ENCODE peak calls at places on chromosomes 12 and 14, in five cellular contexts. D is glutamatergic neuron, N is mammary epithelial cell, Z is osteocyte, P is RWPE1. H is an unnamed sample.

GRCh38 chr12:51788876-51789275 is 59.6 kb downstream of the FIGNL2 start:
- DNase-seq in D (no peak), N (peak), Z (no peak), P (peak), H (no peak)

GRCh38 chr12:13362260-13362841 is 165.8 kb downstream of the EMP1 start:
- DNase-seq in D (peak), N (peak), Z (no peak), P (peak), H (no peak)

GRCh38 chr12:78820946-78821345 is 43.6 kb upstream of the SYT1 start:
- DNase-seq in D (no peak), N (no peak), Z (no peak), P (no peak), H (no peak)

GRCh38 chr12:66119870-66120241 is 10.7 kb downstream of the LLPH start:
- DNase-seq in D (no peak), N (no peak), Z (no peak), P (no peak), H (no peak)

GRCh38 chr12:109820921-109821381 is 12.2 kb downstream of the TRPV4 start:
- DNase-seq in D (no peak), N (peak), Z (no peak), P (peak), H (no peak)

GRCh38 chr14:33986804-33987203 is 35.9 kb upstream of the EGLN3 start:
- DNase-seq in D (no peak), N (peak), Z (no peak), P (peak), H (no peak)

GRCh38 chr12:123916729-123917128 is 55.9 kb downstream of the CCDC92 start:
- DNase-seq in D (no peak), N (peak), Z (no peak), P (peak), H (no peak)

GRCh38 chr12:94263011-94263786 is 114.8 kb downstream of the PLXNC1 start:
- DNase-seq in D (no peak), N (no peak), Z (no peak), P (no peak), H (no peak)

GRCh38 chr12:11830298-11830937 is 180.9 kb downstream of the ETV6 start:
- DNase-seq in D (no peak), N (peak), Z (no peak), P (no peak), H (no peak)

GRCh38 chr14:102392506-102392905 is 29.8 kb downstream of the TECPR2 start:
- DNase-seq in D (no peak), N (no peak), Z (no peak), P (no peak), H (no peak)

GRCh38 chr12:64610092-64610659 is at the start of gene RASSF3:
- DNase-seq in D (peak), N (peak), Z (peak), P (peak), H (peak)

GRCh38 chr12:43742106-43742505 is 16.5 kb downstream of the PUS7L start:
- DNase-seq in D (no peak), N (peak), Z (no peak), P (no peak), H (no peak)

DNA sequence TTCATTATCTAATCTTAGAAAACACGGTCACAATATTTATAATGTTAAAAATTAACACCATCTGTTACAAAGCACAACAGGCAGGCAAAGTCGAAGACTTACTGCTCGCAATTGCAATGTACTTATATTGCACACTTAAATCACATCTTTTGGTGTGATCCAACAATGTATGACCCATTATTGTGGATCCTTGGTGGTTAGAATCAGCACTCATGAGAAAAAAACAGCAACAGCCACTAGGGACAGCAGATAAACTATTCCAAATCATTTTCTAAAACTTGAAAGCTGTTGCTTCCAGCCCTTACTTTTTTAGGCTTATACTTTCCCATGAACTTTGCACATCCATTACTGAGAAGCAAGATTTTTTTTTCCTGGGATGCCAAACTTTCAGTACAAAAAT is 20.4 kb downstream of the COX16 start:
- DNase-seq in D (no peak), N (no peak), Z (no peak), P (no peak), H (no peak)
- TF ChIP-seq CTCF in D (peak), N (no peak), Z (no peak), P (no peak), H (no peak)

DNA sequence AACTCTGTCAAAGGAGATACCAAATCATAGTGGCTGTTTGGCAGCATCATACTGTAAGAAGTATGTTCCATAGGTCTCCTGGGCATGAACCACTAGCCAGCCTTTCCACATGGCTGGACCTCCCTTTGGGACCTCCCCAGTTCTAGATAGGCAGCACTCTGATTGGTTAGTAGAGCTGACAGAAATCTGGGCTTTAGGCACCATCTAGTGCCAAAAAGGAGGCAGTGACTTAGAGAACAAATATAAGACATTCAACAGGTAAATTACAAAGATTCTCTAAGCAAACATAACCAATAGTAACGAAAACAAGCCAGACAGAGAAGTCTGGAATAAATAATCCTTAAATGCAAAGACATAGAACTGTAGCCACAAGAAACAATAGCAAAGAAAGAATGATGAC is 148.0 kb upstream of the PDE3A start:
- DNase-seq in D (no peak), N (no peak), Z (no peak), P (peak), H (no peak)
- TF ChIP-seq CTCF in D (no peak), N (peak), Z (peak), P (no peak), H (peak)

GRCh38 chr14:68841030-68841809 is 48.4 kb upstream of the ZFP36L1 start:
- DNase-seq in D (no peak), N (peak), Z (no peak), P (no peak), H (no peak)

GRCh38 chr14:68846466-68846865 is 53.6 kb upstream of the ZFP36L1 start:
- DNase-seq in D (no peak), N (no peak), Z (no peak), P (no peak), H (no peak)

GRCh38 chr14:68843471-68844209 is 50.8 kb upstream of the ZFP36L1 start:
- DNase-seq in D (peak), N (peak), Z (peak), P (peak), H (peak)

GRCh38 chr14:68842298-68842697 is 49.4 kb upstream of the ZFP36L1 start:
- DNase-seq in D (no peak), N (no peak), Z (no peak), P (no peak), H (no peak)

GRCh38 chr14:68844210-68844545 is 51.3 kb upstream of the ZFP36L1 start:
- DNase-seq in D (no peak), N (no peak), Z (no peak), P (no peak), H (no peak)
- TF ChIP-seq CTCF in D (peak), N (no peak), Z (peak), P (peak), H (no peak)

GRCh38 chr12:50167026-50167742 is at the start of gene CERS5:
- DNase-seq in D (peak), N (peak), Z (peak), P (peak), H (peak)
- TF ChIP-seq CTCF in D (peak), N (no peak), Z (peak), P (no peak), H (peak)

H was measured in type B pancreatic cell.